ENCODE peak calls at places on chromosomes 2 and 18, in eight cellular contexts. One of them, this sample, is unnamed.

GRCh38 chr18:47250415-47251046 is 929 bp downstream of the SKOR2 start:
- DNase-seq in heart right ventricle: no peak
- DNase-seq in lung: no peak
- DNase-seq in ovary: no peak
- DNase-seq in heart left ventricle: no peak
- DNase-seq in GM23338: peak; percentile 45
- DNase-seq in keratinocyte: no peak
- DNase-seq in IMR-90: no peak
- DNase-seq in this sample: no peak

GRCh38 chr18:23281626-23282436 is 146.5 kb downstream of the CABLES1 start:
- DNase-seq in heart right ventricle: no peak
- DNase-seq in lung: no peak
- DNase-seq in ovary: no peak
- DNase-seq in heart left ventricle: no peak
- DNase-seq in GM23338: peak; percentile 45
- DNase-seq in keratinocyte: peak; percentile 76
- DNase-seq in IMR-90: no peak
- DNase-seq in this sample: no peak

GRCh38 chr18:30211112-30211511 is 831.4 kb downstream of the DSC3 start:
- DNase-seq in heart right ventricle: no peak
- DNase-seq in lung: no peak
- DNase-seq in ovary: no peak
- DNase-seq in heart left ventricle: no peak
- DNase-seq in GM23338: no peak
- DNase-seq in keratinocyte: no peak
- DNase-seq in IMR-90: no peak
- DNase-seq in this sample: no peak

GRCh38 chr18:70160075-70160678 is 45.3 kb downstream of the RTTN start:
- DNase-seq in heart right ventricle: no peak
- DNase-seq in lung: no peak
- DNase-seq in ovary: no peak
- DNase-seq in heart left ventricle: no peak
- DNase-seq in GM23338: no peak
- DNase-seq in keratinocyte: no peak
- DNase-seq in IMR-90: no peak
- DNase-seq in this sample: no peak

GRCh38 chr2:109164739-109165221 is 35.8 kb downstream of the SH3RF3 start:
- DNase-seq in heart right ventricle: no peak
- DNase-seq in lung: no peak
- DNase-seq in ovary: no peak
- DNase-seq in heart left ventricle: peak; percentile 51
- DNase-seq in GM23338: no peak
- DNase-seq in keratinocyte: no peak
- DNase-seq in IMR-90: peak; percentile 78
- DNase-seq in this sample: no peak

GRCh38 chr2:36235426-36235825 is 120.2 kb upstream of the CRIM1 start:
- DNase-seq in heart right ventricle: no peak
- DNase-seq in lung: no peak
- DNase-seq in ovary: no peak
- DNase-seq in heart left ventricle: no peak
- DNase-seq in GM23338: peak; percentile 18
- DNase-seq in keratinocyte: no peak
- DNase-seq in IMR-90: no peak
- DNase-seq in this sample: no peak

GRCh38 chr2:9212661-9213411 is 6.2 kb downstream of the ASAP2 start:
- DNase-seq in heart right ventricle: no peak
- DNase-seq in lung: no peak
- DNase-seq in ovary: no peak
- DNase-seq in heart left ventricle: no peak
- DNase-seq in GM23338: no peak
- DNase-seq in keratinocyte: no peak
- DNase-seq in IMR-90: no peak
- DNase-seq in this sample: peak; percentile 46

GRCh38 chr2:191501390-191502168 is 176.4 kb upstream of the NABP1 start:
- DNase-seq in heart right ventricle: no peak
- DNase-seq in lung: no peak
- DNase-seq in ovary: no peak
- DNase-seq in heart left ventricle: no peak
- DNase-seq in GM23338: no peak
- DNase-seq in keratinocyte: no peak
- DNase-seq in IMR-90: peak; percentile 70
- DNase-seq in this sample: no peak

GRCh38 chr18:3652380-3653262 is 202.6 kb downstream of the TGIF1 start:
- DNase-seq in heart right ventricle: peak; percentile 38
- DNase-seq in lung: no peak
- DNase-seq in ovary: peak; percentile 45
- DNase-seq in heart left ventricle: peak; percentile 27
- DNase-seq in GM23338: no peak
- DNase-seq in keratinocyte: peak; percentile 100
- DNase-seq in IMR-90: peak; percentile 99
- DNase-seq in this sample: peak; percentile 80

GRCh38 chr2:158043181-158043948 is 58.3 kb upstream of the UPP2 start:
- DNase-seq in heart right ventricle: no peak
- DNase-seq in lung: no peak
- DNase-seq in ovary: no peak
- DNase-seq in heart left ventricle: no peak
- DNase-seq in GM23338: no peak
- DNase-seq in keratinocyte: no peak
- DNase-seq in IMR-90: no peak
- DNase-seq in this sample: no peak

GRCh38 chr2:28470759-28471158 is 25.1 kb upstream of the PLB1 start:
- DNase-seq in heart right ventricle: no peak
- DNase-seq in lung: no peak
- DNase-seq in ovary: no peak
- DNase-seq in heart left ventricle: no peak
- DNase-seq in GM23338: no peak
- DNase-seq in keratinocyte: peak; percentile 81
- DNase-seq in IMR-90: no peak
- DNase-seq in this sample: no peak

GRCh38 chr18:35746826-35747339 is 165.3 kb downstream of the GALNT1 start:
- DNase-seq in heart right ventricle: no peak
- DNase-seq in lung: no peak
- DNase-seq in ovary: no peak
- DNase-seq in heart left ventricle: no peak
- DNase-seq in GM23338: no peak
- DNase-seq in keratinocyte: peak; percentile 25
- DNase-seq in IMR-90: no peak
- DNase-seq in this sample: no peak

GRCh38 chr2:148888003-148888501 is 13.0 kb downstream of the KIF5C start:
- DNase-seq in heart right ventricle: no peak
- DNase-seq in lung: no peak
- DNase-seq in ovary: no peak
- DNase-seq in heart left ventricle: no peak
- DNase-seq in GM23338: peak; percentile 63
- DNase-seq in keratinocyte: no peak
- DNase-seq in IMR-90: no peak
- DNase-seq in this sample: no peak

GRCh38 chr2:224584111-224584764 is 925 bp downstream of the CUL3 start:
- DNase-seq in heart right ventricle: peak; percentile 27
- DNase-seq in lung: peak; percentile 47
- DNase-seq in ovary: no peak
- DNase-seq in heart left ventricle: peak; percentile 37
- DNase-seq in GM23338: peak; percentile 62
- DNase-seq in keratinocyte: no peak
- DNase-seq in IMR-90: peak; percentile 38
- DNase-seq in this sample: peak; percentile 36

GRCh38 chr2:51829477-51829876 is 797.5 kb upstream of the NRXN1 start:
- DNase-seq in heart right ventricle: no peak
- DNase-seq in lung: no peak
- DNase-seq in ovary: no peak
- DNase-seq in heart left ventricle: no peak
- DNase-seq in GM23338: no peak
- DNase-seq in keratinocyte: no peak
- DNase-seq in IMR-90: no peak
- DNase-seq in this sample: no peak
- H3K27ac ChIP-seq in heart right ventricle: no peak overlapping the region
- H3K27ac ChIP-seq in lung: no peak overlapping the region
- H3K27ac ChIP-seq in ovary: no peak overlapping the region
- H3K27ac ChIP-seq in heart left ventricle: no peak overlapping the region
- H3K27ac ChIP-seq in GM23338: no peak overlapping the region
- H3K27ac ChIP-seq in keratinocyte: no peak overlapping the region
- H3K27ac ChIP-seq in IMR-90: no peak overlapping the region
- H3K27ac ChIP-seq in this sample: no peak overlapping the region

GRCh38 chr2:124027182-124027581 is 2.1 kb downstream of the CNTNAP5 start:
- DNase-seq in heart right ventricle: no peak
- DNase-seq in lung: no peak
- DNase-seq in ovary: no peak
- DNase-seq in heart left ventricle: no peak
- DNase-seq in GM23338: peak; percentile 88
- DNase-seq in keratinocyte: no peak
- DNase-seq in IMR-90: peak; percentile 30
- DNase-seq in this sample: peak; percentile 27
- TF ChIP-seq CTCF in heart right ventricle: peak; percentile 73
- TF ChIP-seq CTCF in lung: no peak
- TF ChIP-seq CTCF in ovary: no peak
- TF ChIP-seq CTCF in heart left ventricle: peak; percentile 63
- TF ChIP-seq CTCF in GM23338: peak; percentile 65
- TF ChIP-seq CTCF in keratinocyte: peak; percentile 61
- TF ChIP-seq CTCF in IMR-90: peak; percentile 60
- TF ChIP-seq CTCF in this sample: peak; percentile 53

GRCh38 chr2:54603357-54603756 is 120.1 kb upstream of the EML6 start:
- DNase-seq in heart right ventricle: no peak
- DNase-seq in lung: no peak
- DNase-seq in ovary: no peak
- DNase-seq in heart left ventricle: no peak
- DNase-seq in GM23338: no peak
- DNase-seq in keratinocyte: no peak
- DNase-seq in IMR-90: peak; percentile 22
- DNase-seq in this sample: no peak

GRCh38 chr2:54599914-54600313 is 123.5 kb upstream of the EML6 start:
- DNase-seq in heart right ventricle: peak; percentile 58
- DNase-seq in lung: peak; percentile 42
- DNase-seq in ovary: no peak
- DNase-seq in heart left ventricle: peak; percentile 79
- DNase-seq in GM23338: no peak
- DNase-seq in keratinocyte: peak; percentile 73
- DNase-seq in IMR-90: no peak
- DNase-seq in this sample: peak; percentile 75

GRCh38 chr2:54599326-54599710 is 124.1 kb upstream of the EML6 start:
- DNase-seq in heart right ventricle: no peak
- DNase-seq in lung: no peak
- DNase-seq in ovary: no peak
- DNase-seq in heart left ventricle: no peak
- DNase-seq in GM23338: no peak
- DNase-seq in keratinocyte: no peak
- DNase-seq in IMR-90: no peak
- DNase-seq in this sample: peak; percentile 66

GRCh38 chr2:54602736-54603322 is 120.6 kb upstream of the EML6 start:
- DNase-seq in heart right ventricle: no peak
- DNase-seq in lung: no peak
- DNase-seq in ovary: no peak
- DNase-seq in heart left ventricle: no peak
- DNase-seq in GM23338: no peak
- DNase-seq in keratinocyte: no peak
- DNase-seq in IMR-90: peak; percentile 77
- DNase-seq in this sample: no peak

GRCh38 chr2:54601339-54601738 is 122.1 kb upstream of the EML6 start:
- DNase-seq in heart right ventricle: no peak
- DNase-seq in lung: no peak
- DNase-seq in ovary: no peak
- DNase-seq in heart left ventricle: no peak
- DNase-seq in GM23338: no peak
- DNase-seq in keratinocyte: no peak
- DNase-seq in IMR-90: no peak
- DNase-seq in this sample: no peak
- H3K4me1 ChIP-seq in heart right ventricle: peaks cover 98% of the 10 kb centered on the region
- H3K4me1 ChIP-seq in lung: peaks cover 88% of the 10 kb centered on the region
- H3K4me1 ChIP-seq in ovary: peaks cover 38% of the 10 kb centered on the region
- H3K4me1 ChIP-seq in heart left ventricle: peaks cover 100% of the 10 kb centered on the region
- H3K4me1 ChIP-seq in GM23338: peaks cover 39% of the 10 kb centered on the region
- H3K4me1 ChIP-seq in keratinocyte: peaks cover 48% of the 10 kb centered on the region
- H3K4me1 ChIP-seq in IMR-90: peaks cover 30% of the 10 kb centered on the region
- H3K4me1 ChIP-seq in this sample: peaks cover 91% of the 10 kb centered on the region

GRCh38 chr18:65436430-65436829 is 314.4 kb upstream of the CDH7 start:
- DNase-seq in heart right ventricle: no peak
- DNase-seq in lung: no peak
- DNase-seq in ovary: no peak
- DNase-seq in heart left ventricle: no peak
- DNase-seq in GM23338: peak; percentile 44
- DNase-seq in keratinocyte: no peak
- DNase-seq in IMR-90: no peak
- DNase-seq in this sample: no peak

GRCh38 chr18:65435529-65435928 is 315.3 kb upstream of the CDH7 start:
- DNase-seq in heart right ventricle: no peak
- DNase-seq in lung: no peak
- DNase-seq in ovary: no peak
- DNase-seq in heart left ventricle: no peak
- DNase-seq in GM23338: no peak
- DNase-seq in keratinocyte: no peak
- DNase-seq in IMR-90: no peak
- DNase-seq in this sample: no peak

GRCh38 chr18:65439184-65439583 is 311.6 kb upstream of the CDH7 start:
- DNase-seq in heart right ventricle: no peak
- DNase-seq in lung: no peak
- DNase-seq in ovary: no peak
- DNase-seq in heart left ventricle: no peak
- DNase-seq in GM23338: peak; percentile 41
- DNase-seq in keratinocyte: no peak
- DNase-seq in IMR-90: no peak
- DNase-seq in this sample: no peak
- H3K27ac ChIP-seq in heart right ventricle: no peak overlapping the region
- H3K27ac ChIP-seq in lung: no peak overlapping the region
- H3K27ac ChIP-seq in ovary: no peak overlapping the region
- H3K27ac ChIP-seq in heart left ventricle: no peak overlapping the region
- H3K27ac ChIP-seq in GM23338: no peak overlapping the region
- H3K27ac ChIP-seq in keratinocyte: no peak overlapping the region
- H3K27ac ChIP-seq in IMR-90: no peak overlapping the region
- H3K27ac ChIP-seq in this sample: no peak overlapping the region

DNA sequence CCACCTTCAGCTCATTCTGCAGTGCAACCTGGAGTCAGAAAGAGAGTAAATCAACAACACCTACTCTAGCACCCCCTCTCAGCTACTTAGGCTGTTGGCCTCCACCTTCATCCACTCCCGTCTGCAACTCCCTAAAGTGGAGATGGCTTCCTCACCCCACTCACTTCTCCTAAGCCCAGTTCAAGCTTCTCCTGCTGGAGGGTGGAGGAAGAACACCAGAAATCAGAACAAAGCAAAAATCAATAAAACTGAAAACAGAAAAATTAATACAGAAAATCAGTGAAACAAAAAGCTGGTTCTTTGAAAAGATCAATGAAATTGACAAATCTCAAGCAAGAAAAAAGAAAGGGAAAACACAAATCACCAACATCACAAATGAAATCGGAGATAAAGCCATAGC is 191.7 kb downstream of the ANAPC1 start:
- DNase-seq in heart right ventricle: no peak
- DNase-seq in lung: no peak
- DNase-seq in ovary: no peak
- DNase-seq in heart left ventricle: no peak
- DNase-seq in GM23338: no peak
- DNase-seq in keratinocyte: no peak
- DNase-seq in IMR-90: no peak
- DNase-seq in this sample: no peak
- TF ChIP-seq CTCF in heart right ventricle: no peak
- TF ChIP-seq CTCF in lung: no peak
- TF ChIP-seq CTCF in ovary: no peak
- TF ChIP-seq CTCF in heart left ventricle: no peak
- TF ChIP-seq CTCF in GM23338: no peak
- TF ChIP-seq CTCF in keratinocyte: peak; percentile 3
- TF ChIP-seq CTCF in IMR-90: peak; percentile 3
- TF ChIP-seq CTCF in this sample: no peak

GRCh38 chr18:9140381-9140780 is 3.8 kb downstream of the ANKRD12 start:
- DNase-seq in heart right ventricle: no peak
- DNase-seq in lung: no peak
- DNase-seq in ovary: no peak
- DNase-seq in heart left ventricle: no peak
- DNase-seq in GM23338: no peak
- DNase-seq in keratinocyte: no peak
- DNase-seq in IMR-90: no peak
- DNase-seq in this sample: no peak
- H3K4me1 ChIP-seq in heart right ventricle: peaks cover 62% of the 10 kb centered on the region
- H3K4me1 ChIP-seq in lung: peaks cover 21% of the 10 kb centered on the region
- H3K4me1 ChIP-seq in ovary: no peaks in the 10 kb centered on the region
- H3K4me1 ChIP-seq in heart left ventricle: peaks cover 63% of the 10 kb centered on the region
- H3K4me1 ChIP-seq in GM23338: peaks cover 8% of the 10 kb centered on the region
- H3K4me1 ChIP-seq in keratinocyte: peaks cover 26% of the 10 kb centered on the region
- H3K4me1 ChIP-seq in IMR-90: peaks cover 11% of the 10 kb centered on the region
- H3K4me1 ChIP-seq in this sample: peaks cover 80% of the 10 kb centered on the region